ENCODE peak calls at places on chromosomes 4 and X, in four cellular contexts. I is heart right ventricle, U is GM23248, Q is ovary. K is an unnamed sample.

GRCh38 chr4:156970501-156971167 is 965 bp downstream of the PDGFC start:
- DNase-seq in I (peak; percentile 48), U (peak; percentile 91), Q (peak; percentile 70), K (peak; percentile 93)

GRCh38 chr4:112517067-112517588 is 1.1 kb upstream of the NEUROG2 start:
- DNase-seq in I (no peak), U (no peak), Q (no peak), K (no peak)

GRCh38 chrX:67781132-67781531 is 237.3 kb downstream of the AR start:
- DNase-seq in I (peak; percentile 18), U (peak; percentile 68), Q (peak; percentile 29), K (peak; percentile 29)

GRCh38 chr4:158458271-158458895 is 63.3 kb upstream of the RXFP1 start:
- DNase-seq in Q (no peak), I (no peak), U (no peak), K (no peak)

GRCh38 chrX:110851780-110852179 is 56.2 kb upstream of the CHRDL1 start:
- DNase-seq in U (peak; percentile 66), Q (no peak), I (no peak), K (peak; percentile 51)

GRCh38 chrX:124293810-124294209 is 38.6 kb upstream of the TEX13D start:
- DNase-seq in U (no peak), I (no peak), Q (no peak), K (no peak)

GRCh38 chrX:25858273-25858880 is 279.8 kb upstream of the MAGEB18 start:
- DNase-seq in I (no peak), Q (no peak), U (no peak), K (no peak)

GRCh38 chr4:7867191-7867590 is 72.5 kb downstream of the AFAP1 start:
- DNase-seq in I (no peak), U (no peak), Q (no peak), K (no peak)

GRCh38 chr4:7328162-7328912 is 106.4 kb downstream of the PSAPL1 start:
- DNase-seq in Q (peak; percentile 19), I (no peak), U (no peak), K (peak; percentile 36)

GRCh38 chr4:145178740-145179139 is 1.6 kb downstream of the OTUD4 start:
- DNase-seq in I (no peak), Q (no peak), U (no peak), K (peak; percentile 19)

GRCh38 chrX:107581923-107582322 is 46.4 kb upstream of the PRPS1 start:
- DNase-seq in U (no peak), I (no peak), Q (no peak), K (no peak)

GRCh38 chr4:179664628-179665027 is 2222.4 kb upstream of the AGA start:
- DNase-seq in U (no peak), I (no peak), Q (no peak), K (no peak)

GRCh38 chr4:123616970-123617392 is 220.4 kb downstream of the SPRY1 start:
- DNase-seq in U (peak; percentile 61), I (peak; percentile 86), Q (no peak), K (peak; percentile 22)
- H3K4me1 ChIP-seq in U (no peaks in the 10 kb centered on the region), I (peaks cover 38% of the 10 kb centered on the region), Q (peaks cover 2% of the 10 kb centered on the region), K (peaks cover 6% of the 10 kb centered on the region)

DNA sequence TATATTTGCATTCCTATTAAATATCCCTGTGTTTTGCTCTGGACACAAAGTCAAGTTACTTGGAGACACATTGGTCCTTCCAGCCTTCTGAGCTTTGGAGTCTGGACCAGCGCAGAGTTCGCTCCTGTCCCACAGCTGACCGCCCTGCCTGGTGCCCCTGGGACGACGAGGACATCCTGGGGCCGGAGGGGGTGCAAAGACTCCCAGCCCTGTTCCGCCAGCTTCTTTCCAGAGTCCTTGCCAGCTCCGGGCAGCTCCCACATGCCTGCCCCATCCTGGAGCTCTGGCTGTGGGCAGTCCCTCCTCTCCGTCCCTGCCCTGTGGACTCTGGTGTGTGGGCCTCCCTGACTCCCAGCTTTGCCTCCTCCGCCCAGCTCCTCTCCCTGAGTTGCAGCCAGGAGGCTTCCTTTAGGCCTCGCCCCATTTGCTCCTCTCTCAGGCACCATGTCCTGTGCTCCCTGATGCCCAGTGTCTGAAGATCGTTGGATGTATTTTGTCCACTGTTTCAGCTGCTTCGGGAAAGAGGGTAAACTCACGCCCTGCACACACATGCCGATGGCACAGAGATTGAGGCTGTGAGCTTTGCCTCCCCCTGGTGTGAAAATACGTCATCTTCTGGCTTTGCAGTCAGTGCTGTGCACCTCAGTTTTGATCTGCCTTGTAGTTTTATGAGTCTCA is 4.9 kb upstream of the PCGF3 start:
- DNase-seq in U (no peak), Q (no peak), I (no peak), K (no peak)
- H3K4me1 ChIP-seq in U (no peaks in the 10 kb centered on the region), Q (no peaks in the 10 kb centered on the region), I (peaks cover 18% of the 10 kb centered on the region), K (peaks cover 3% of the 10 kb centered on the region)

DNA sequence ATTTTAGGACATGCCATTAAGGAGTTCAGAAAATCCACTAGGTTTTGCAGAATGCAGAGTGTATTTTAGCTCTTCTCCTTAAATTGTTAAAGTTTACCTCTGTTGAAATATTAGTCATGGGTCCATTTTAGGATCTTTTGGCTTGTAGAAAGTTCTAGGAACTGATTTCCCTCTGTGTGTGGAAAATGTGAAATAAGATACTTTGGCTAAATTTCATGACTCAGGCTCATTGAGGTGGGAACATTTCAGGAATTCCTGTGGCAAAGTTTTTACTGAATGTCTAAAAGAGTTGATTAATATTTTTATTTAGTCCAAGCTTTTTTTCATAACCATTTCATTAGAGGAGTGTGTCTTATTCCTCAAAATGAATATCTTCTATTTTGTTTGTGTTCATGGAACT is 7.0 kb downstream of the FHIP1A start:
- DNase-seq in Q (no peak), U (peak; percentile 70), I (no peak), K (peak; percentile 62)
- H3K4me1 ChIP-seq in Q (no peaks in the 10 kb centered on the region), U (peaks cover 35% of the 10 kb centered on the region), I (peaks cover 3% of the 10 kb centered on the region), K (peaks cover 15% of the 10 kb centered on the region)

GRCh38 chr4:183170894-183171293 is 71.8 kb downstream of the WWC2 start:
- DNase-seq in Q (no peak), I (no peak), U (no peak), K (no peak)
- H3K4me1 ChIP-seq in Q (peaks cover 12% of the 10 kb centered on the region), I (peaks cover 16% of the 10 kb centered on the region), U (peaks cover 61% of the 10 kb centered on the region), K (peaks cover 37% of the 10 kb centered on the region)

GRCh38 chr4:40840255-40840984 is 90.7 kb downstream of the NSUN7 start:
- DNase-seq in Q (no peak), U (no peak), I (no peak), K (no peak)
- H3K4me1 ChIP-seq in Q (peaks cover 11% of the 10 kb centered on the region), U (peaks cover 3% of the 10 kb centered on the region), I (peaks cover 10% of the 10 kb centered on the region), K (peaks cover 6% of the 10 kb centered on the region)

DNA sequence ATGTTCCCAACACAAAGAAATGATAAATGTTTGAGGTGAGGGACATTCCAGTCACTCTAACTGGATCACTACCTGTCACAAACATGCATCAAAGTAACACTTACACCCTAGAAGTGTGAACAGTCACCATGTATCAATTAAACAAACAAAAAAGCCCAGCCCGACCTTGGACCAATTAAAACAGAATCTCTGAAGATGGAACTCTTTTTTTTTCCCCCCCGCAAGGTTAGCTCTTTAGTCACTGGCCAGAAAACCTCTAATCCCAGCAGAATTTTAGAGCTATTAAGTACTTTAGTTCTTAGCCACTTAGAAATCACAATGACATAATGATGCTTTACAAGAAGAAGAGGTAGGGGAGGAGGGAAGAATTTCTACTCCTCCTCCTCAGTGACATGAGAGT is 154.5 kb downstream of the PALLD start:
- DNase-seq in I (no peak), U (no peak), Q (no peak), K (no peak)
- H3K4me1 ChIP-seq in I (peaks cover 8% of the 10 kb centered on the region), U (peaks cover 11% of the 10 kb centered on the region), Q (peaks cover 2% of the 10 kb centered on the region), K (peaks cover 57% of the 10 kb centered on the region)

DNA sequence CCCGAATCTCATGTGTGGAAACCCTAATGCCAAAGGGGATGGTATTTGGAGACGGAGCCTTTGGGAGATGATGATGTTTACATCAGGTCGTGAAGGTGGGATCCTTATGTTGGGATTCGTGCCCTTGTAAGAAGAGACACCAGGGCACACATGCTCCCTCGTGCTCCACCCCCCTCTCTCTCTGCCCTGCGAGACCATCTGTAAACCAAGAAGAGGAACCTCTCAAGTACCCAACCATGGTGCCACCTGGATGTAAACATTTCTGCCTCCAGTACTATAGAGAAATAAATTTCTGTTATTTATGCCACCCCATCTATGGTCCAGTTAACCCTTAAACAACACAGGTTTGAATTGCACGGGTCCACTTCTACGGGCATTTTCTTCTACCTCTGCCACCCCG is 179.4 kb downstream of the DHRSX start:
- DNase-seq in I (no peak), Q (no peak), U (no peak), K (no peak)
- H3K4me1 ChIP-seq in I (peaks cover 14% of the 10 kb centered on the region), Q (no peaks in the 10 kb centered on the region), U (no peaks in the 10 kb centered on the region), K (peaks cover 8% of the 10 kb centered on the region)

K was measured in osteoblast.